ENCODE peak calls at places on chromosomes 16 and 17, in four cellular contexts. M, Z, P and G are unnamed samples.

GRCh38 chr17:42051645-42052044 is 1.2 kb upstream of the C17orf113 start:
- DNase-seq in M (no peak), Z (no peak), P (no peak), G (no peak)

GRCh38 chr16:71520550-71520949 is 5.7 kb upstream of the CHST4 start:
- DNase-seq in M (no peak), Z (no peak), P (no peak), G (no peak)

GRCh38 chr16:65318138-65318537 is 196.3 kb upstream of the CDH11 start:
- DNase-seq in M (no peak), Z (no peak), P (peak), G (no peak)

GRCh38 chr16:25413133-25413532 is 155.5 kb upstream of the ZKSCAN2 start:
- DNase-seq in M (no peak), Z (no peak), P (no peak), G (no peak)

GRCh38 chr17:21374455-21375161 is 1.5 kb upstream of the KCNJ12 start:
- DNase-seq in M (no peak), Z (no peak), P (no peak), G (no peak)

GRCh38 chr17:77319211-77320031 is 178.7 kb downstream of the SEC14L1 start:
- DNase-seq in M (peak), Z (peak), P (peak), G (peak)

GRCh38 chr17:81346908-81347349 is 48.3 kb upstream of the BAHCC1 start:
- DNase-seq in M (no peak), Z (no peak), P (no peak), G (no peak)

GRCh38 chr17:19304209-19304608 is 58.3 kb downstream of the B9D1 start:
- DNase-seq in M (no peak), Z (no peak), P (no peak), G (peak)

GRCh38 chr17:27354491-27355081 is 60.7 kb downstream of the WSB1 start:
- DNase-seq in M (no peak), Z (no peak), P (no peak), G (no peak)

GRCh38 chr17:9389116-9389515 is 186.5 kb downstream of the STX8 start:
- DNase-seq in M (peak), Z (no peak), P (no peak), G (no peak)

GRCh38 chr16:78703951-78704350 is 604.5 kb downstream of the WWOX start:
- DNase-seq in M (no peak), Z (no peak), P (no peak), G (no peak)

GRCh38 chr17:2850991-2851390 is 54.8 kb downstream of the RAP1GAP2 start:
- DNase-seq in M (no peak), Z (no peak), P (no peak), G (no peak)

GRCh38 chr17:57461082-57461481 is 204.8 kb downstream of the MSI2 start:
- DNase-seq in M (no peak), Z (no peak), P (no peak), G (no peak)

GRCh38 chr16:3112058-3112880 is at the start of gene ZNF205:
- DNase-seq in M (peak), Z (no peak), P (peak), G (peak)

GRCh38 chr17:7213895-7214299 is 5.7 kb downstream of the DLG4 start:
- DNase-seq in M (peak), Z (peak), P (no peak), G (peak)

GRCh38 chr17:55434721-55435120 is 13.1 kb upstream of the MMD start:
- DNase-seq in M (no peak), Z (no peak), P (no peak), G (no peak)

GRCh38 chr17:33086878-33087277 is 95.2 kb downstream of the SPACA3 start:
- DNase-seq in M (no peak), Z (no peak), P (no peak), G (no peak)

GRCh38 chr17:67659028-67659427 is 58.7 kb upstream of the NOL11 start:
- DNase-seq in M (no peak), Z (no peak), P (no peak), G (no peak)

GRCh38 chr16:46973457-46974324 is at the start of gene DNAJA2:
- DNase-seq in M (peak), Z (peak), P (peak), G (peak)